ENCODE peak calls at places on chromosomes 5 and 9, in four cellular contexts. R is IMR-90, N is H9, S is H1. H is an unnamed sample.

GRCh38 chr5:119330367-119331183 is 25.2 kb upstream of the TNFAIP8 start:
- DNase-seq in R (no peak), N (no peak), S (no peak), H (no peak)

GRCh38 chr5:88769165-88769564 is 113.8 kb downstream of the MEF2C start:
- DNase-seq in R (peak), N (no peak), S (no peak), H (no peak)

GRCh38 chr9:113446323-113446740 is 17.2 kb upstream of the RGS3 start:
- DNase-seq in R (peak), N (no peak), S (no peak), H (peak)

GRCh38 chr5:135232958-135233357 is 166.1 kb downstream of the MACROH2A1 start:
- DNase-seq in R (no peak), N (no peak), S (no peak), H (no peak)

GRCh38 chr9:113597390-113598241 is 134.1 kb downstream of the RGS3 start:
- DNase-seq in R (no peak), N (peak), S (no peak), H (no peak)

GRCh38 chr9:137433349-137433915 is 7.7 kb downstream of the ENTPD8 start:
- DNase-seq in R (no peak), N (no peak), S (no peak), H (no peak)

GRCh38 chr5:126044111-126044668 is 379.0 kb upstream of the GRAMD2B start:
- DNase-seq in R (peak), N (no peak), S (no peak), H (peak)

GRCh38 chr5:6342689-6343315 is 35.5 kb downstream of the MED10 start:
- DNase-seq in R (no peak), N (no peak), S (no peak), H (no peak)

GRCh38 chr5:128315671-128316070 is 222.4 kb downstream of the FBN2 start:
- DNase-seq in R (no peak), N (no peak), S (no peak), H (no peak)

GRCh38 chr9:86272221-86272620 is 10.1 kb downstream of the ISCA1 start:
- DNase-seq in R (no peak), N (no peak), S (no peak), H (no peak)

GRCh38 chr9:98161851-98162250 is 30.6 kb downstream of the CORO2A start:
- DNase-seq in R (no peak), N (no peak), S (no peak), H (no peak)

GRCh38 chr5:149857499-149857898 is 87.1 kb downstream of the PDE6A start:
- DNase-seq in R (no peak), N (no peak), S (no peak), H (no peak)

GRCh38 chr9:94490465-94490864 is 64.4 kb upstream of the PCAT7 start:
- DNase-seq in R (peak), N (no peak), S (no peak), H (peak)

GRCh38 chr5:141677415-141677814 is 4.6 kb downstream of the ARAP3 start:
- DNase-seq in R (no peak), N (peak), S (peak), H (no peak)

GRCh38 chr9:126531035-126531571 is 82.6 kb upstream of the LMX1B start:
- DNase-seq in R (no peak), N (peak), S (no peak), H (no peak)
- H2BK5ac ChIP-seq in R (no peak), N (no peak), S (no peak), H (no peak)

GRCh38 chr9:123364241-123364824 is 8.3 kb downstream of the CRB2 start:
- DNase-seq in R (peak), N (no peak), S (no peak), H (no peak)
- H2BK5ac ChIP-seq in R (no peak), N (no peak), S (no peak), H (peak)

DNA sequence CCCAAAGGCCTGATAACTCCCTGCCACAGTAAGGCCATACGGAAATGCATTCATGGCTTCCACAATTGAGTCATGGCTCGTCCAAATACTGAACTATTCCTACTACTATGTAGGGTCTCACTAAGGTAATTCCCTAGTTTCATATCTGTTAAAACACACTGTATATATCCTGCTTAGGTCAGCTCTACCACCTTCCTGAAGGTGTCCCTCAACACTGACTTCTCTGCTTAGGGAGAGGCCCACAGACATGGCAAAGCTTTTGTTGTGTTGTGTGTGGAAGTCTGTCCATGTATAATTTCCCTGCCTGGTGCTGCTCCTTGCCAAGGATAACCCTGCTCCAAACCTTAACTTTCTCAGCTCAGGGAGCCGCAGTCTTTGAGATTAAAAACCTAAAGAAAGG is 60.4 kb downstream of the GIN1 start:
- DNase-seq in R (no peak), N (no peak), S (no peak), H (no peak)
- H2BK5ac ChIP-seq in R (no peak), N (no peak), S (no peak), H (no peak)

GRCh38 chr5:9655641-9656040 is 25.5 kb upstream of the TAS2R1 start:
- DNase-seq in R (peak), N (no peak), S (no peak), H (no peak)

GRCh38 chr5:9654886-9655285 is 24.7 kb upstream of the TAS2R1 start:
- DNase-seq in R (peak), N (no peak), S (no peak), H (no peak)

GRCh38 chr5:9661316-9662015 is 31.3 kb upstream of the TAS2R1 start:
- DNase-seq in R (peak), N (no peak), S (no peak), H (no peak)

GRCh38 chr5:9658726-9659125 is 28.6 kb upstream of the TAS2R1 start:
- DNase-seq in R (peak), N (no peak), S (no peak), H (no peak)

GRCh38 chr5:9657819-9658218 is 27.7 kb upstream of the TAS2R1 start:
- DNase-seq in R (no peak), N (no peak), S (no peak), H (no peak)
- H2BK5ac ChIP-seq in R (no peak), N (no peak), S (no peak), H (no peak)

GRCh38 chr5:155275214-155275613 is 261.7 kb downstream of the KIF4B start:
- DNase-seq in R (no peak), N (no peak), S (no peak), H (no peak)
- H2BK5ac ChIP-seq in R (no peak), N (no peak), S (no peak), H (no peak)

GRCh38 chr5:174698156-174698555 is 26.2 kb upstream of the MSX2 start:
- DNase-seq in R (no peak), N (peak), S (no peak), H (no peak)
- H2BK5ac ChIP-seq in R (no peak), N (no peak), S (no peak), H (no peak)

GRCh38 chr5:39220280-39221030 is 1.1 kb upstream of the FYB1 start:
- DNase-seq in R (no peak), N (no peak), S (no peak), H (no peak)

GRCh38 chr5:39217365-39218281 is 1.7 kb downstream of the FYB1 start:
- DNase-seq in R (peak), N (peak), S (peak), H (peak)

GRCh38 chr5:39218482-39219381 is 631 bp downstream of the FYB1 start:
- DNase-seq in R (no peak), N (no peak), S (no peak), H (no peak)

GRCh38 chr5:39216621-39217020 is 2.7 kb downstream of the FYB1 start:
- DNase-seq in R (no peak), N (no peak), S (no peak), H (no peak)

DNA sequence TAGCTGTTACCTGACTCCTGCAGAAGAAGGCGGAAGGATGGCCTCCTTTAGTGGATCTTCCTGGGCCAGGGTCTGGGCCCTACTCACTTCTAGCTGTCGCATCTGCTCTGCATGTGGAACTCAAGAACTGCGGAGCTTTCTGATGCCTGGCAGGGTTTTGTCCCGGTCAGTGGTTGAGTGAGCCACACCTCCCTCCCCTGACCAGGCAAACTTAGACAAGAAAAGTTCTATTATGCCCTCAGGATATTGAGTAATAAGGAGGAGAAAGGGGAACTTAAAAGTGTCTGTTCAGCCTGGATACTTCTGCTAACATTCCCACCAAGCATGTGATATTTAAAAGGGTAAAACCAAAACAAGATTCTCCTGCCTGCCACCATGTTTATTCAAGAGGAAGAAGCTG is at the start of gene FYB1:
- DNase-seq in R (no peak), N (no peak), S (no peak), H (no peak)
- H2BK5ac ChIP-seq in R (no peak), N (no peak), S (no peak), H (no peak)

GRCh38 chr5:109645591-109646236 is 44.0 kb upstream of the MAN2A1 start:
- DNase-seq in R (no peak), N (peak), S (peak), H (peak)
- H2BK5ac ChIP-seq in R (no peak), N (no peak), S (no peak), H (no peak)

GRCh38 chr9:14690986-14691730 is 2.1 kb downstream of the ZDHHC21 start:
- DNase-seq in R (no peak), N (no peak), S (no peak), H (no peak)

GRCh38 chr9:14692536-14692917 is 705 bp downstream of the ZDHHC21 start:
- DNase-seq in R (no peak), N (no peak), S (no peak), H (no peak)

GRCh38 chr9:14692918-14693861 is at the start of gene ZDHHC21:
- DNase-seq in R (peak), N (peak), S (peak), H (peak)
- H2BK5ac ChIP-seq in R (no peak), N (no peak), S (peak), H (no peak)

GRCh38 chr9:115210699-115211098 is 92.7 kb upstream of the TNC start:
- DNase-seq in R (no peak), N (no peak), S (no peak), H (no peak)

GRCh38 chr9:115211413-115212204 is 93.7 kb upstream of the TNC start:
- DNase-seq in R (peak), N (no peak), S (no peak), H (no peak)

GRCh38 chr9:115216873-115217272 is 98.9 kb upstream of the TNC start:
- DNase-seq in R (no peak), N (no peak), S (no peak), H (no peak)

GRCh38 chr9:115212832-115213231 is 94.9 kb upstream of the TNC start:
- DNase-seq in R (no peak), N (no peak), S (no peak), H (no peak)

DNA sequence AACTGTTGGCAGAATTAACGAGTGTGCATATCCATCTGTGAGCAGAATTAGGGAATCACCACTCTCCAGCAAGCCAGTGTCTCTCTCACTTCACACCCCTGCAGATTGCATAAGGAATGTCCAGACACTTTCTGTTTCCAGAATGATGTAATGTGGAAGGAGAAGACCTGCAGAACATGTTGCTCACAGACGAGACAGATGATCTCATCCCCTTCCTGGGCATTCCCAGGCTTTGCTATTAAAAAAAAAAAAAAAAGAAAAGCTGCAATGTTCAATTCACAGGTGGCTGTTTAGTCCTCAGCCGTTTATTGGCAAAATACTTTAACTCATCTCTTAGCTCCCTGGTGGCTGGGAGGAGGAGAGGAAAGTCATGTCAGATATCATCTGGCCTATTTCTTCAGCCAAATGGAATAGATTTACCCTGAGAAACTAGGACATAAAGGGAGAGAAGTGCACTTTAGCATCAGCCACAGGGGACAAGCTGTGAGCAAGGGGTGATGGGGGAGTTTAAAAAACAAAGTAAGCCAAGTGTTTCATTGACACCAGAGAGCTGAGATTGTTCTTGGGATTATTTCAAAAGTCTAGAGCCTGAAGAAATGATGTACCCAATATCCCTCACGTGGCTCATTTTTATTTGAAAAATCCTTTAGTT is 95.9 kb upstream of the TNC start:
- DNase-seq in R (peak), N (no peak), S (no peak), H (no peak)
- H2BK5ac ChIP-seq in R (no peak), N (no peak), S (no peak), H (no peak)